ENCODE peak calls at places on chromosomes 16 and 17, in seven cellular contexts. K, Z, L, I, P, Y and A are unnamed samples.

GRCh38 chr16:70467608-70468007 is 13.2 kb downstream of the FCSK start:
- DNase-seq in K (no peak), Z (no peak), L (no peak), I (peak), P (no peak), Y (no peak), A (no peak)

GRCh38 chr17:43755389-43755875 is 3.2 kb downstream of the SOST start:
- DNase-seq in K (no peak), Z (no peak), L (peak), I (peak), P (peak), Y (no peak), A (no peak)

GRCh38 chr16:4301177-4301576 is 14.7 kb upstream of the GLIS2 start:
- DNase-seq in K (no peak), Z (no peak), L (no peak), I (no peak), P (no peak), Y (no peak), A (no peak)

GRCh38 chr17:72456026-72456569 is 335.3 kb downstream of the SOX9 start:
- DNase-seq in K (no peak), Z (no peak), L (no peak), I (no peak), P (peak), Y (no peak), A (no peak)

GRCh38 chr17:49556183-49556943 is 19.3 kb upstream of the NXPH3 start:
- DNase-seq in K (peak), Z (peak), L (peak), I (peak), P (peak), Y (peak), A (peak)

GRCh38 chr17:28078443-28079229 is 36.2 kb downstream of the NLK start:
- DNase-seq in K (no peak), Z (no peak), L (no peak), I (no peak), P (peak), Y (no peak), A (no peak)

GRCh38 chr16:67431077-67431804 is at the start of gene HSD11B2:
- DNase-seq in K (no peak), Z (peak), L (peak), I (peak), P (peak), Y (no peak), A (peak)

GRCh38 chr16:9235837-9236236 is 144.4 kb downstream of the HAPSTR1 start:
- DNase-seq in K (no peak), Z (no peak), L (no peak), I (no peak), P (no peak), Y (no peak), A (no peak)

GRCh38 chr16:56281256-56281805 is 90.0 kb downstream of the GNAO1 start:
- DNase-seq in K (no peak), Z (peak), L (peak), I (peak), P (no peak), Y (no peak), A (no peak)

GRCh38 chr17:13544755-13545154 is 57.0 kb downstream of the HS3ST3A1 start:
- DNase-seq in K (no peak), Z (no peak), L (no peak), I (no peak), P (peak), Y (no peak), A (no peak)

GRCh38 chr16:70395345-70395901 is 43.5 kb downstream of the ST3GAL2 start:
- DNase-seq in K (peak), Z (peak), L (peak), I (peak), P (peak), Y (peak), A (peak)

GRCh38 chr17:56257075-56257474 is 103.8 kb downstream of the ANKFN1 start:
- DNase-seq in K (no peak), Z (no peak), L (no peak), I (no peak), P (no peak), Y (no peak), A (no peak)

GRCh38 chr16:17544785-17545184 is 74.0 kb upstream of the XYLT1 start:
- DNase-seq in K (peak), Z (peak), L (peak), I (peak), P (no peak), Y (peak), A (no peak)

GRCh38 chr17:48427598-48427997 is 2.4 kb downstream of the SKAP1 start:
- DNase-seq in K (peak), Z (no peak), L (peak), I (no peak), P (no peak), Y (peak), A (no peak)

GRCh38 chr17:32124985-32125847 is 17.1 kb upstream of the RHOT1 start:
- DNase-seq in K (no peak), Z (no peak), L (no peak), I (no peak), P (no peak), Y (no peak), A (no peak)